ENCODE peak calls at places on chromosomes 13 and 19, in five cellular contexts. U is Calu3; Q is AG10803; E is stimulated activated naive B cell treated with anti-CD40 and anti-IgM and Interleukin-4, amounts not matched to agents 10 μg/mL and 1 μg/mL and 100 μg/mL, for 72 hours; I is thoracic aorta. O is an unnamed sample.

GRCh38 chr19:6065685-6066365 is 44.5 kb downstream of the RFX2 start:
- DNase-seq in I (no peak), E (no peak), U (peak), Q (peak), O (no peak)

GRCh38 chr19:49363265-49364082 is at the start of gene DKKL1:
- DNase-seq in Q (peak), E (peak), U (peak), I (peak), O (peak)

GRCh38 chr13:34179481-34179880 is 361.5 kb downstream of the RFC3 start:
- DNase-seq in U (no peak), I (no peak), Q (peak), E (no peak), O (no peak)

GRCh38 chr13:53782400-53783030 is 753.9 kb downstream of the OLFM4 start:
- DNase-seq in U (peak), Q (peak), I (no peak), E (no peak), O (peak)

GRCh38 chr13:38661276-38661675 is 25.6 kb upstream of the FREM2 start:
- DNase-seq in I (no peak), U (no peak), Q (peak), E (no peak), O (no peak)

GRCh38 chr13:65597839-65598818 is 1632.0 kb downstream of the PCDH9 start:
- DNase-seq in E (no peak), I (no peak), Q (peak), U (no peak), O (no peak)

GRCh38 chr19:38044267-38045111 is 137.5 kb downstream of the SIPA1L3 start:
- DNase-seq in Q (no peak), I (no peak), E (no peak), U (no peak), O (no peak)

GRCh38 chr19:7637374-7638256 is 705 bp downstream of the STXBP2 start:
- DNase-seq in U (peak), Q (no peak), E (no peak), I (no peak), O (no peak)

GRCh38 chr13:112181336-112182051 is 114.5 kb downstream of the SOX1 start:
- DNase-seq in E (no peak), Q (no peak), U (no peak), I (no peak), O (no peak)

GRCh38 chr13:31538067-31539042 is 201.0 kb upstream of the RXFP2 start:
- DNase-seq in I (no peak), U (peak), Q (peak), E (no peak), O (no peak)

GRCh38 chr19:44879309-44880065 is 11.6 kb upstream of the TOMM40 start:
- DNase-seq in U (no peak), I (no peak), Q (no peak), E (no peak), O (no peak)